ENCODE peak calls at places on chromosome 6, in eight cellular contexts. Z is stimulated activated CD4-positive, alpha-beta T cell treated with anti-CD3 and anti-CD28 coated beads, Interleukin-4, amount 100 ng/mL, for 4 hours; E is naive B cell; Y is OCI-M1; Q is cardiac muscle cell; D is NCI-H2107; G is bronchial epithelial cell; V is EL. C is an unnamed sample.

GRCh38 chr6:75437451-75438185 is 56.0 kb downstream of the FILIP1 start:
- DNase-seq in Z (no peak), E (no peak), Y (no peak), Q (peak; percentile 74), D (no peak), G (peak; percentile 87), V (peak; percentile 83), C (no peak)

GRCh38 chr6:13846841-13847240 is 32.5 kb upstream of the MCUR1 start:
- DNase-seq in Z (no peak), E (no peak), Y (no peak), Q (no peak), D (no peak), G (no peak), V (no peak), C (peak; percentile 50)

GRCh38 chr6:21457647-21458046 is 135.9 kb upstream of the SOX4 start:
- DNase-seq in Z (no peak), E (no peak), Y (no peak), Q (no peak), D (no peak), G (no peak), V (no peak), C (no peak)

GRCh38 chr6:65819152-65819551 is 112.1 kb upstream of the EYS start:
- DNase-seq in Z (no peak), E (no peak), Y (peak; percentile 36), Q (no peak), D (no peak), G (peak; percentile 2), V (no peak), C (no peak)

GRCh38 chr6:160330621-160331020 is 17.6 kb upstream of the SLC22A3 start:
- DNase-seq in Z (no peak), E (no peak), Y (no peak), Q (no peak), D (no peak), G (no peak), V (no peak), C (no peak)

GRCh38 chr6:44668391-44668930 is 281.0 kb downstream of the CDC5L start:
- DNase-seq in Z (no peak), E (no peak), Y (no peak), Q (no peak), D (no peak), G (no peak), V (no peak), C (no peak)

GRCh38 chr6:134247271-134247833 is 70.6 kb downstream of the SGK1 start:
- DNase-seq in Z (peak; percentile 45), E (peak; percentile 86), Y (no peak), Q (no peak), D (no peak), G (peak; percentile 85), V (no peak), C (no peak)

GRCh38 chr6:27007020-27007419 is 240.5 kb upstream of the PRSS16 start:
- DNase-seq in Z (no peak), E (no peak), Y (no peak), Q (no peak), D (no peak), G (no peak), V (no peak), C (no peak)

GRCh38 chr6:15962449-15962764 is 166.5 kb upstream of the MYLIP start:
- DNase-seq in Z (no peak), E (no peak), Y (no peak), Q (peak; percentile 95), D (no peak), G (peak; percentile 73), V (peak; percentile 91), C (no peak)

GRCh38 chr6:145139451-145139850 is 595.9 kb downstream of the EPM2A start:
- DNase-seq in Z (no peak), E (no peak), Y (no peak), Q (no peak), D (no peak), G (no peak), V (no peak), C (peak; percentile 25)

GRCh38 chr6:143196525-143197225 is 136.0 kb downstream of the AIG1 start:
- DNase-seq in Z (no peak), E (no peak), Y (no peak), Q (peak; percentile 13), D (no peak), G (no peak), V (peak; percentile 25), C (no peak)

GRCh38 chr6:834190-834589 is 141.3 kb upstream of the EXOC2 start:
- DNase-seq in Z (no peak), E (no peak), Y (no peak), Q (no peak), D (no peak), G (no peak), V (no peak), C (no peak)

GRCh38 chr6:13428528-13429405 is 58.6 kb downstream of the GFOD1 start:
- DNase-seq in Z (no peak), E (peak; percentile 8), Y (no peak), Q (no peak), D (no peak), G (no peak), V (no peak), C (no peak)